ENCODE peak calls at places on chromosomes 3 and 15, in five cellular contexts. E is AG20443; B is brain microvascular endothelial cell; Y is GM10248; S is activated CD4-positive, alpha-beta T cell treated with anti-CD3 and anti-CD28 coated beads, Interleukin-2, amount 10 ng/mL, durations not matched to agents 7 days and 5 days. D is an unnamed sample.

GRCh38 chr15:65738649-65739048 is 53.4 kb downstream of the DENND4A start:
- DNase-seq in E (no peak), B (no peak), Y (no peak), S (no peak), D (no peak)

GRCh38 chr3:190531406-190531805 is 17.5 kb downstream of the IL1RAP start:
- DNase-seq in E (no peak), B (no peak), Y (no peak), S (no peak), D (no peak)

GRCh38 chr15:89707577-89707976 is 17.0 kb downstream of the WDR93 start:
- DNase-seq in E (no peak), B (no peak), Y (no peak), S (no peak), D (no peak)

GRCh38 chr15:58117619-58118018 is 20.6 kb upstream of the AQP9 start:
- DNase-seq in E (no peak), B (no peak), Y (no peak), S (no peak), D (no peak)

GRCh38 chr3:134473868-134474546 is 11.8 kb downstream of the ANAPC13 start:
- DNase-seq in E (peak), B (peak), Y (peak), S (peak), D (peak)

GRCh38 chr15:48617619-48618018 is 27.9 kb downstream of the FBN1 start:
- DNase-seq in E (peak), B (peak), Y (no peak), S (no peak), D (peak)

GRCh38 chr15:73333001-73333400 is 35.8 kb downstream of the HCN4 start:
- DNase-seq in E (no peak), B (no peak), Y (no peak), S (no peak), D (no peak)

GRCh38 chr3:53495518-53496501 is 1.4 kb downstream of the CACNA1D start:
- DNase-seq in E (peak), B (no peak), Y (peak), S (no peak), D (no peak)

GRCh38 chr15:88586401-88587162 is 34.6 kb upstream of the AEN start:
- DNase-seq in E (no peak), B (peak), Y (no peak), S (no peak), D (no peak)

GRCh38 chr3:67462185-67462584 is 192.2 kb downstream of the SUCLG2 start:
- DNase-seq in E (no peak), B (no peak), Y (no peak), S (no peak), D (no peak)

GRCh38 chr3:102511168-102511567 is 76.4 kb downstream of the ZPLD1 start:
- DNase-seq in E (no peak), B (no peak), Y (no peak), S (no peak), D (no peak)

GRCh38 chr3:138594150-138594934 is at the start of gene CEP70:
- DNase-seq in E (peak), B (peak), Y (peak), S (peak), D (peak)

GRCh38 chr3:18345015-18345367 is 80.1 kb downstream of the SATB1 start:
- DNase-seq in E (no peak), B (no peak), Y (no peak), S (no peak), D (no peak)

GRCh38 chr3:61685755-61686154 is 124.4 kb downstream of the PTPRG start:
- DNase-seq in E (no peak), B (no peak), Y (no peak), S (no peak), D (no peak)

GRCh38 chr3:160400631-160401150 is 1.2 kb downstream of the SMC4 start:
- DNase-seq in E (peak), B (no peak), Y (peak), S (peak), D (peak)

GRCh38 chr15:27843146-27843545 is 256.0 kb downstream of the OCA2 start:
- DNase-seq in E (no peak), B (no peak), Y (no peak), S (no peak), D (no peak)

GRCh38 chr15:67198157-67198754 is 56.2 kb downstream of the AAGAB start:
- DNase-seq in E (no peak), B (no peak), Y (no peak), S (no peak), D (no peak)

GRCh38 chr15:39579487-39580116 is 1.3 kb upstream of the THBS1 start:
- DNase-seq in E (peak), B (peak), Y (no peak), S (no peak), D (peak)

GRCh38 chr3:23751485-23751811 is 54.3 kb upstream of the UBE2E1 start:
- DNase-seq in E (no peak), B (peak), Y (no peak), S (no peak), D (no peak)

GRCh38 chr15:38050529-38050928 is 116.1 kb downstream of the TMCO5A start:
- DNase-seq in E (peak), B (no peak), Y (no peak), S (no peak), D (peak)

D was measured in AG08396.